ENCODE peak calls at places on chromosomes 4 and X, in seven cellular contexts. One of them, this sample, is unnamed.

GRCh38 chrX:39308126-39308525 is 506.9 kb downstream of the MID1IP1 start:
- DNase-seq in astrocyte of the spinal cord: no peak
- DNase-seq in testis: no peak
- DNase-seq in naive thymus-derived CD4-positive, alpha-beta T cell: no peak
- DNase-seq in activated gamma-delta T cell: no peak
- DNase-seq in C1 segment of cervical spinal cord: no peak
- DNase-seq in COR-L47: no peak
- DNase-seq in this sample: no peak

GRCh38 chrX:154840856-154841255 is 6.4 kb upstream of the SMIM9 start:
- DNase-seq in C1 segment of cervical spinal cord: no peak
- DNase-seq in COR-L47: peak; percentile 17
- DNase-seq in testis: no peak
- DNase-seq in astrocyte of the spinal cord: peak; percentile 54
- DNase-seq in naive thymus-derived CD4-positive, alpha-beta T cell: peak; percentile 48
- DNase-seq in activated gamma-delta T cell: no peak
- DNase-seq in this sample: peak; percentile 21

GRCh38 chrX:1212532-1212931 is at the start of gene CRLF2:
- DNase-seq in activated gamma-delta T cell: no peak
- DNase-seq in C1 segment of cervical spinal cord: no peak
- DNase-seq in astrocyte of the spinal cord: no peak
- DNase-seq in testis: no peak
- DNase-seq in naive thymus-derived CD4-positive, alpha-beta T cell: no peak
- DNase-seq in COR-L47: no peak
- DNase-seq in this sample: no peak

GRCh38 chr4:139806929-139807328 is 141.3 kb downstream of the MGST2 start:
- DNase-seq in C1 segment of cervical spinal cord: no peak
- DNase-seq in COR-L47: no peak
- DNase-seq in testis: no peak
- DNase-seq in astrocyte of the spinal cord: no peak
- DNase-seq in naive thymus-derived CD4-positive, alpha-beta T cell: no peak
- DNase-seq in activated gamma-delta T cell: no peak
- DNase-seq in this sample: no peak

GRCh38 chr4:93730251-93730650 is 98.3 kb upstream of the ATOH1 start:
- DNase-seq in C1 segment of cervical spinal cord: no peak
- DNase-seq in naive thymus-derived CD4-positive, alpha-beta T cell: no peak
- DNase-seq in activated gamma-delta T cell: no peak
- DNase-seq in testis: no peak
- DNase-seq in astrocyte of the spinal cord: no peak
- DNase-seq in COR-L47: no peak
- DNase-seq in this sample: no peak

GRCh38 chr4:164700471-164700870 is 53.5 kb upstream of the SMIM31 start:
- DNase-seq in astrocyte of the spinal cord: no peak
- DNase-seq in naive thymus-derived CD4-positive, alpha-beta T cell: no peak
- DNase-seq in activated gamma-delta T cell: no peak
- DNase-seq in testis: peak; percentile 69
- DNase-seq in C1 segment of cervical spinal cord: no peak
- DNase-seq in COR-L47: peak; percentile 23
- DNase-seq in this sample: no peak

GRCh38 chr4:173531085-173531965 is 1.3 kb upstream of the HAND2 start:
- DNase-seq in naive thymus-derived CD4-positive, alpha-beta T cell: no peak
- DNase-seq in COR-L47: no peak
- DNase-seq in astrocyte of the spinal cord: no peak
- DNase-seq in C1 segment of cervical spinal cord: no peak
- DNase-seq in testis: no peak
- DNase-seq in activated gamma-delta T cell: peak; percentile 9
- DNase-seq in this sample: no peak

GRCh38 chr4:38964942-38965775 is 67.0 kb downstream of the TMEM156 start:
- DNase-seq in naive thymus-derived CD4-positive, alpha-beta T cell: no peak
- DNase-seq in astrocyte of the spinal cord: no peak
- DNase-seq in C1 segment of cervical spinal cord: no peak
- DNase-seq in testis: no peak
- DNase-seq in activated gamma-delta T cell: no peak
- DNase-seq in COR-L47: no peak
- DNase-seq in this sample: no peak

GRCh38 chr4:2070421-2071251 is 11.5 kb downstream of the NAT8L start:
- DNase-seq in COR-L47: no peak
- DNase-seq in naive thymus-derived CD4-positive, alpha-beta T cell: no peak
- DNase-seq in activated gamma-delta T cell: no peak
- DNase-seq in testis: no peak
- DNase-seq in C1 segment of cervical spinal cord: no peak
- DNase-seq in astrocyte of the spinal cord: no peak
- DNase-seq in this sample: no peak

GRCh38 chrX:2719774-2720447 is 28.8 kb downstream of the CD99 start:
- DNase-seq in C1 segment of cervical spinal cord: no peak
- DNase-seq in activated gamma-delta T cell: no peak
- DNase-seq in astrocyte of the spinal cord: no peak
- DNase-seq in COR-L47: no peak
- DNase-seq in testis: no peak
- DNase-seq in naive thymus-derived CD4-positive, alpha-beta T cell: no peak
- DNase-seq in this sample: no peak

GRCh38 chr4:3121596-3121995 is 47.1 kb downstream of the HTT start:
- DNase-seq in activated gamma-delta T cell: no peak
- DNase-seq in C1 segment of cervical spinal cord: no peak
- DNase-seq in astrocyte of the spinal cord: no peak
- DNase-seq in COR-L47: no peak
- DNase-seq in testis: no peak
- DNase-seq in naive thymus-derived CD4-positive, alpha-beta T cell: no peak
- DNase-seq in this sample: no peak

GRCh38 chr4:147102596-147102995 is 156.9 kb upstream of the TTC29 start:
- DNase-seq in naive thymus-derived CD4-positive, alpha-beta T cell: no peak
- DNase-seq in COR-L47: no peak
- DNase-seq in astrocyte of the spinal cord: no peak
- DNase-seq in testis: no peak
- DNase-seq in C1 segment of cervical spinal cord: no peak
- DNase-seq in activated gamma-delta T cell: no peak
- DNase-seq in this sample: no peak